ENCODE peak calls at places on chromosomes 2 and 18, in four cellular contexts. One of them, this sample, is unnamed.

GRCh38 chr2:10576456-10576855 is 113.3 kb downstream of the NOL10 start:
- DNase-seq in iPS-NIHi11: no peak
- DNase-seq in HFFc6: no peak
- DNase-seq in K562: no peak
- DNase-seq in this sample: no peak

GRCh38 chr18:3345452-3345851 is 83.5 kb downstream of the MYL12B start:
- DNase-seq in iPS-NIHi11: no peak
- DNase-seq in HFFc6: no peak
- DNase-seq in K562: no peak
- DNase-seq in this sample: no peak

GRCh38 chr2:30354621-30355020 is 92.4 kb upstream of the LCLAT1 start:
- DNase-seq in iPS-NIHi11: no peak
- DNase-seq in HFFc6: peak
- DNase-seq in K562: no peak
- DNase-seq in this sample: no peak

GRCh38 chr2:175363719-175364118 is 182.2 kb upstream of the ATP5MC3 start:
- DNase-seq in iPS-NIHi11: no peak
- DNase-seq in HFFc6: no peak
- DNase-seq in K562: no peak
- DNase-seq in this sample: no peak

GRCh38 chr2:96993367-96993766 is 7.0 kb upstream of the FAM178B start:
- DNase-seq in iPS-NIHi11: no peak
- DNase-seq in HFFc6: no peak
- DNase-seq in K562: no peak
- DNase-seq in this sample: no peak

GRCh38 chr2:238714038-238714528 is 133.8 kb upstream of the TWIST2 start:
- DNase-seq in iPS-NIHi11: no peak
- DNase-seq in HFFc6: no peak
- DNase-seq in K562: no peak
- DNase-seq in this sample: no peak

GRCh38 chr18:2901405-2901989 is 54.7 kb downstream of the EMILIN2 start:
- DNase-seq in iPS-NIHi11: no peak
- DNase-seq in HFFc6: peak
- DNase-seq in K562: no peak
- DNase-seq in this sample: no peak

GRCh38 chr2:67451086-67451832 is 54.1 kb downstream of the ETAA1 start:
- DNase-seq in iPS-NIHi11: no peak
- DNase-seq in HFFc6: peak
- DNase-seq in K562: no peak
- DNase-seq in this sample: peak

GRCh38 chr18:21777814-21778213 is 37.2 kb downstream of the MIB1 start:
- DNase-seq in iPS-NIHi11: no peak
- DNase-seq in HFFc6: no peak
- DNase-seq in K562: no peak
- DNase-seq in this sample: no peak

GRCh38 chr2:132477436-132477835 is 60.8 kb downstream of the GPR39 start:
- DNase-seq in iPS-NIHi11: no peak
- DNase-seq in HFFc6: no peak
- DNase-seq in K562: no peak
- DNase-seq in this sample: no peak

GRCh38 chr18:49668583-49669290 is 106.9 kb downstream of the LIPG start:
- DNase-seq in iPS-NIHi11: peak
- DNase-seq in HFFc6: no peak
- DNase-seq in K562: no peak
- DNase-seq in this sample: no peak

GRCh38 chr2:179857236-179857635 is 4.2 kb downstream of the ZNF385B start:
- DNase-seq in iPS-NIHi11: no peak
- DNase-seq in HFFc6: no peak
- DNase-seq in K562: no peak
- DNase-seq in this sample: no peak